ENCODE peak calls at places on chromosomes 12 and 14, in four cellular contexts. D is posterior cingulate gyrus; R is heart right ventricle; A is stimulated activated CD8-positive, alpha-beta memory T cell treated with anti-CD3 and anti-CD28 coated beads, Interleukin-12 subunit alpha, Interleukin-12 subunit beta, amount 100 ng/mL, for 4 hours. L is an unnamed sample.

GRCh38 chr12:112380663-112381420 is 1.4 kb downstream of the HECTD4 start:
- DNase-seq in D (no peak), R (peak; percentile 10), A (no peak), L (no peak)

GRCh38 chr12:75959506-75959905 is 72.1 kb downstream of the PHLDA1 start:
- DNase-seq in D (no peak), R (no peak), A (no peak), L (no peak)

GRCh38 chr12:53046655-53047220 is 3.1 kb upstream of the TNS2 start:
- DNase-seq in D (peak; percentile 97), R (peak; percentile 90), A (peak; percentile 40), L (peak; percentile 88)

GRCh38 chr12:63045020-63045860 is 105.8 kb downstream of the AVPR1A start:
- DNase-seq in D (no peak), R (no peak), A (no peak), L (no peak)

GRCh38 chr14:58133739-58134138 is 18.3 kb downstream of the ARMH4 start:
- DNase-seq in D (no peak), R (no peak), A (no peak), L (no peak)

GRCh38 chr14:31583043-31583442 is 21.8 kb downstream of the NUBPL start:
- DNase-seq in D (no peak), R (no peak), A (no peak), L (no peak)

GRCh38 chr12:70307868-70308267 is 58.2 kb upstream of the KCNMB4 start:
- DNase-seq in D (no peak), R (no peak), A (no peak), L (no peak)

GRCh38 chr14:65594153-65594881 is 181.8 kb downstream of the FUT8 start:
- DNase-seq in D (no peak), R (no peak), A (no peak), L (no peak)

GRCh38 chr14:88856786-88857366 is 32.4 kb downstream of the TTC8 start:
- DNase-seq in D (no peak), R (no peak), A (no peak), L (no peak)

GRCh38 chr12:95996034-95996658 is at the start of gene HAL:
- DNase-seq in D (no peak), R (no peak), A (no peak), L (no peak)

GRCh38 chr14:91509083-91509877 is 830 bp downstream of the PPP4R3A start:
- DNase-seq in D (peak; percentile 89), R (peak; percentile 36), A (peak; percentile 28), L (peak; percentile 34)

GRCh38 chr14:41285193-41285748 is 321.4 kb upstream of the LRFN5 start:
- DNase-seq in D (no peak), R (no peak), A (no peak), L (peak; percentile 29)

GRCh38 chr12:108783446-108783845 is 52.1 kb upstream of the CORO1C start:
- DNase-seq in D (peak; percentile 70), R (no peak), A (no peak), L (no peak)

GRCh38 chr12:96399919-96400630 is at the start of gene CDK17:
- DNase-seq in D (peak; percentile 96), R (peak; percentile 85), A (peak; percentile 83), L (peak; percentile 89)

GRCh38 chr12:90677552-90677951 is 277.4 kb downstream of the CCER1 start:
- DNase-seq in D (no peak), R (no peak), A (no peak), L (no peak)

GRCh38 chr12:98423963-98424362 is 91.4 kb upstream of the TMPO start:
- DNase-seq in D (no peak), R (no peak), A (no peak), L (no peak)

GRCh38 chr14:77985235-77985634 is 184.9 kb upstream of the NRXN3 start:
- DNase-seq in D (no peak), R (no peak), A (no peak), L (no peak)

GRCh38 chr12:110661337-110661972 is 27.5 kb downstream of the HVCN1 start:
- DNase-seq in D (no peak), R (no peak), A (peak; percentile 48), L (no peak)

GRCh38 chr12:62621239-62621638 is 154.6 kb downstream of the MON2 start:
- DNase-seq in D (no peak), R (no peak), A (no peak), L (no peak)

GRCh38 chr14:20878695-20879094 is 12.5 kb upstream of the RNASE3 start:
- DNase-seq in D (no peak), R (no peak), A (no peak), L (no peak)

GRCh38 chr12:49969027-49969426 is 3.7 kb upstream of the AQP6 start:
- DNase-seq in D (peak; percentile 92), R (no peak), A (no peak), L (peak; percentile 64)

GRCh38 chr12:68591716-68592437 is 18.8 kb upstream of the RAP1B start:
- DNase-seq in D (no peak), R (no peak), A (no peak), L (no peak)

GRCh38 chr14:25680934-25681333 is 631.0 kb upstream of the STXBP6 start:
- DNase-seq in D (peak; percentile 79), R (no peak), A (no peak), L (no peak)

GRCh38 chr12:107670999-107671643 is 14.5 kb upstream of the PWP1 start:
- DNase-seq in D (no peak), R (no peak), A (no peak), L (no peak)